ENCODE peak calls at places on chromosome 15, in four cellular contexts. O, V, Z and E are unnamed samples.
A peak's percentile ranks its signal among the peaks of the same experiment; 100 is the strongest.

GRCh38 chr15:81295466-81296145 is 28.3 kb downstream of the STARD5 start:
- DNase-seq in V (no peak), Z (no peak), O (no peak), E (peak; percentile 32)

GRCh38 chr15:98126326-98127090 is 166.0 kb downstream of the ARRDC4 start:
- DNase-seq in O (no peak), V (no peak), Z (no peak), E (no peak)

GRCh38 chr15:39376371-39376909 is 204.4 kb upstream of the THBS1 start:
- DNase-seq in V (no peak), Z (no peak), O (no peak), E (no peak)

GRCh38 chr15:46365612-46366011 is 730.8 kb downstream of the SQOR start:
- DNase-seq in Z (no peak), V (no peak), O (no peak), E (no peak)

GRCh38 chr15:58269455-58270414 is 131.6 kb downstream of the AQP9 start:
- DNase-seq in O (peak; percentile 71), Z (peak; percentile 35), V (no peak), E (peak; percentile 79)

GRCh38 chr15:70762469-70763119 is 764 bp downstream of the UACA start:
- DNase-seq in Z (no peak), O (peak; percentile 61), V (no peak), E (peak; percentile 27)

GRCh38 chr15:93997071-93997658 is 234.2 kb upstream of the MCTP2 start:
- DNase-seq in V (no peak), Z (peak; percentile 7), O (peak; percentile 28), E (peak; percentile 27)

GRCh38 chr15:71806452-71806931 is 3.9 kb upstream of the NR2E3 start:
- DNase-seq in Z (no peak), V (no peak), O (peak; percentile 49), E (peak; percentile 21)

GRCh38 chr15:89299896-89300295 is 34.7 kb downstream of the POLG start:
- DNase-seq in O (peak; percentile 38), V (no peak), Z (no peak), E (no peak)

GRCh38 chr15:100914876-100915275 is 4.3 kb upstream of the LRRK1 start:
- DNase-seq in V (no peak), Z (no peak), O (no peak), E (peak; percentile 32)

GRCh38 chr15:100920516-100921135 is 1.5 kb downstream of the LRRK1 start:
- DNase-seq in Z (no peak), O (no peak), V (no peak), E (no peak)

GRCh38 chr15:100919481-100920405 is 586 bp downstream of the LRRK1 start:
- DNase-seq in O (peak; percentile 38), V (no peak), Z (no peak), E (peak; percentile 63)

GRCh38 chr15:100918690-100919480 is at the start of gene LRRK1:
- DNase-seq in V (no peak), O (peak; percentile 64), Z (peak; percentile 58), E (peak; percentile 90)

GRCh38 chr15:100918034-100918689 is 995 bp upstream of the LRRK1 start:
- DNase-seq in Z (peak; percentile 80), V (no peak), O (peak; percentile 92), E (peak; percentile 94)
- H3K4me3 ChIP-seq in Z (no peak overlapping the region), V (peak overlapping the region; percentile 47), O (peak overlapping the region; percentile 79), E (peak overlapping the region; percentile 79)

GRCh38 chr15:67144609-67145306 is 79.4 kb downstream of the SMAD3 start:
- DNase-seq in O (no peak), Z (no peak), V (no peak), E (peak; percentile 40)
- TF ChIP-seq MAX in O (no peak), Z (no peak), V (no peak), E (no peak)

GRCh38 chr15:24957691-24958090 is 2.9 kb downstream of the SNRPN start:
- DNase-seq in Z (no peak), O (no peak), V (no peak), E (no peak)
- H3K4me3 ChIP-seq in Z (no peak overlapping the region), O (no peak overlapping the region), V (peak overlapping the region; percentile 70), E (no peak overlapping the region)

GRCh38 chr15:42315435-42316020 is 42.3 kb upstream of the TMEM87A start:
- DNase-seq in Z (no peak), O (no peak), V (no peak), E (peak; percentile 9)
- TF ChIP-seq MAX in Z (no peak), O (no peak), V (no peak), E (no peak)

GRCh38 chr15:45134682-45135604 is 5.1 kb downstream of the DUOX1 start:
- DNase-seq in O (no peak), Z (no peak), V (no peak), E (no peak)
- H3K4me3 ChIP-seq in O (no peak overlapping the region), Z (no peak overlapping the region), V (peak overlapping the region; percentile 29), E (no peak overlapping the region)

GRCh38 chr15:29035571-29036285 is 150.0 kb downstream of the APBA2 start:
- DNase-seq in Z (no peak), V (no peak), O (no peak), E (no peak)
- TF ChIP-seq MAX in Z (no peak), V (no peak), O (no peak), E (no peak)

DNA sequence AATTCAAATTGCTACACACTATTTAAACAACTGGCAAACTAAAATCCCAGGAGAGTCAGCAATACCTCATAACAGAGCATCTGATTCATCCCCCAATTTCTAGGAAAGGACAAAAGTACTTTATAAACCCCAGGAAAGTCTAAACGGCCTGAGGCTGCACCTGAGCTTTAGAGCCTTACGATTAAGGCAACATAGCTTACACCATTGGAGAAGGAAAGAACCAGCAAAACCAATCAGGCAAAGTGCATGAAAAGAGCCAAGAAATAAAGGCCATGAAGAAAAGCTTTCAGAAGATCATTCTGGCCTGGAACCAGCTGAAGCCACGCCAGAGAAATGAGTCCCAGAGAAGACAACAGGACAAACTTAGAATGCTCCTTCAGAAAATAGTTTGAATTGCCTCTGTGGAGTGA is 48.1 kb downstream of the PTPN9 start:
- DNase-seq in O (no peak), V (no peak), Z (no peak), E (no peak)
- H3K4me3 ChIP-seq in O (no peak overlapping the region), V (no peak overlapping the region), Z (no peak overlapping the region), E (no peak overlapping the region)

GRCh38 chr15:40838756-40839155 is 5.1 kb upstream of the SPINT1 start:
- DNase-seq in V (no peak), Z (no peak), O (no peak), E (no peak)
- TF ChIP-seq MAX in V (no peak), Z (no peak), O (no peak), E (no peak)

DNA sequence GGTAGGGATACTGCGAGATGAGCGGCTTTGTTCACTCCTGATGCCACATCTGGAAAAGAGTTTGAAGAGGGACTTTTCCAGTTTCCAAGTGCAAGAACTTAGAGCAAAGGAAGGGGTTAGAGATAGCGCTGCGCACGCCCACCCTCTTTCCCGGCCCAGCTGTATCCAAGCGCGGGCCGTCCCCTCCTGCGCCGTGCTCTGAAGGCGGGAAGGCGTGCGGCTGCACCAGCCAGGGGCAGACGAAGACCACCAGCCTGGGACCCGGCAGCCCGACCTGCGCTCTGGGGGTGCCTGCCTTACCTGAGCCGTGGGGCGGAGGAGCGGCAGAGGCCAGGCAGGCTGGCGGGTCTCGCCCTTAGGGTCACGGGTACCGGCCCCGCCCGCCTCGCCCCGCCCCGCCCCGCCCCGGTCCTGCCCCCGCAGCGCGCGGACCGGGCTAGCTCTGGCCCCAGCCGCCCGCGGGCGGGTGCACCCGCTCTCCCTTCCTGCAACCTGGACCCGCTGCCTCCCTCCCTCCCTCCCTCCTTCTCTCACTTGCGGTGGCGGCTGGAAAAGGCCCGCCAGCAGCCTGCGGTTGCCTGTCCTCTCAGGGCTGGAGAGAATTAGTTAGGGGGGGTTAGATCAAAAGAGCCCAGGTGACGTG is at the start of gene WDR72:
- DNase-seq in Z (peak; percentile 34), O (no peak), V (no peak), E (no peak)
- H3K4me3 ChIP-seq in Z (no peak within 1 kb of the TSS), O (no peak within 1 kb of the TSS), V (peak within 1 kb of the TSS; percentile 51), E (no peak within 1 kb of the TSS)